ENCODE peak calls at places on chromosomes 3 and 15, in seven cellular contexts. One of them, this sample, is unnamed.

GRCh38 chr3:70754314-70754713 is 441.9 kb upstream of the MDFIC2 start:
- DNase-seq in skeletal muscle cell: no peak
- DNase-seq in HTR-8/SVneo: no peak
- DNase-seq in Caco-2: no peak
- DNase-seq in anterior cingulate cortex: no peak
- DNase-seq in stromal cell of bone marrow: peak
- DNase-seq in HFF-Myc: no peak
- DNase-seq in this sample: no peak

GRCh38 chr15:60115579-60116415 is 111.7 kb downstream of the FOXB1 start:
- DNase-seq in skeletal muscle cell: no peak
- DNase-seq in HTR-8/SVneo: no peak
- DNase-seq in Caco-2: no peak
- DNase-seq in anterior cingulate cortex: no peak
- DNase-seq in stromal cell of bone marrow: no peak
- DNase-seq in HFF-Myc: no peak
- DNase-seq in this sample: no peak

GRCh38 chr3:20861454-20861853 is 675.4 kb upstream of the SGO1 start:
- DNase-seq in skeletal muscle cell: no peak
- DNase-seq in HTR-8/SVneo: no peak
- DNase-seq in Caco-2: no peak
- DNase-seq in anterior cingulate cortex: no peak
- DNase-seq in stromal cell of bone marrow: no peak
- DNase-seq in HFF-Myc: no peak
- DNase-seq in this sample: no peak

GRCh38 chr3:47283193-47283537 is 421 bp downstream of the KLHL18 start:
- DNase-seq in skeletal muscle cell: no peak
- DNase-seq in HTR-8/SVneo: no peak
- DNase-seq in Caco-2: no peak
- DNase-seq in anterior cingulate cortex: peak
- DNase-seq in stromal cell of bone marrow: no peak
- DNase-seq in HFF-Myc: no peak
- DNase-seq in this sample: no peak

GRCh38 chr15:63600001-63600645 is 2.9 kb downstream of the FBXL22 start:
- DNase-seq in skeletal muscle cell: no peak
- DNase-seq in HTR-8/SVneo: no peak
- DNase-seq in Caco-2: no peak
- DNase-seq in anterior cingulate cortex: peak
- DNase-seq in stromal cell of bone marrow: no peak
- DNase-seq in HFF-Myc: no peak
- DNase-seq in this sample: no peak

GRCh38 chr3:14803981-14804834 is 14.6 kb upstream of the FGD5 start:
- DNase-seq in skeletal muscle cell: no peak
- DNase-seq in HTR-8/SVneo: no peak
- DNase-seq in Caco-2: no peak
- DNase-seq in anterior cingulate cortex: no peak
- DNase-seq in stromal cell of bone marrow: no peak
- DNase-seq in HFF-Myc: no peak
- DNase-seq in this sample: no peak

GRCh38 chr3:52721002-52721741 is 15.3 kb downstream of the SPCS1 start:
- DNase-seq in skeletal muscle cell: no peak
- DNase-seq in HTR-8/SVneo: no peak
- DNase-seq in Caco-2: no peak
- DNase-seq in anterior cingulate cortex: no peak
- DNase-seq in stromal cell of bone marrow: no peak
- DNase-seq in HFF-Myc: no peak
- DNase-seq in this sample: no peak

GRCh38 chr3:114121996-114122709 is 56.7 kb downstream of the DRD3 start:
- DNase-seq in skeletal muscle cell: peak
- DNase-seq in HTR-8/SVneo: no peak
- DNase-seq in Caco-2: no peak
- DNase-seq in anterior cingulate cortex: no peak
- DNase-seq in stromal cell of bone marrow: peak
- DNase-seq in HFF-Myc: no peak
- DNase-seq in this sample: no peak

GRCh38 chr3:117171124-117171523 is 461.5 kb downstream of the TUSC7 start:
- DNase-seq in skeletal muscle cell: no peak
- DNase-seq in HTR-8/SVneo: no peak
- DNase-seq in Caco-2: no peak
- DNase-seq in anterior cingulate cortex: no peak
- DNase-seq in stromal cell of bone marrow: no peak
- DNase-seq in HFF-Myc: no peak
- DNase-seq in this sample: no peak

GRCh38 chr3:170520996-170521395 is 64.9 kb downstream of the SLC7A14 start:
- DNase-seq in skeletal muscle cell: no peak
- DNase-seq in HTR-8/SVneo: no peak
- DNase-seq in Caco-2: no peak
- DNase-seq in anterior cingulate cortex: no peak
- DNase-seq in stromal cell of bone marrow: no peak
- DNase-seq in HFF-Myc: no peak
- DNase-seq in this sample: no peak

GRCh38 chr3:139533781-139534443 is 5.6 kb downstream of the RBP1 start:
- DNase-seq in skeletal muscle cell: no peak
- DNase-seq in HTR-8/SVneo: no peak
- DNase-seq in Caco-2: no peak
- DNase-seq in anterior cingulate cortex: peak
- DNase-seq in stromal cell of bone marrow: no peak
- DNase-seq in HFF-Myc: no peak
- DNase-seq in this sample: no peak

This sample was measured in non-pigmented ciliary epithelial cell.